ENCODE peak calls at places on chromosomes 7 and 10, in ten cellular contexts. O, U, Y, N, J, H, D, L, C and V are unnamed samples.
A peak's percentile ranks its signal among the peaks of the same experiment; 100 is the strongest.

GRCh38 chr10:26169466-26169865 is 47.1 kb upstream of the GAD2 start:
- DNase-seq in O (peak; percentile 43), U (no peak), Y (no peak), N (no peak), J (no peak), H (no peak), D (no peak), L (no peak), C (peak; percentile 42), V (no peak)

GRCh38 chr7:151007469-151007898 is 16.7 kb downstream of the NOS3 start:
- DNase-seq in O (no peak), U (no peak), Y (no peak), N (no peak), J (no peak), H (no peak), D (no peak), L (no peak), C (no peak), V (no peak)

GRCh38 chr10:3043512-3044368 is 23.6 kb upstream of the PFKP start:
- DNase-seq in O (peak; percentile 86), U (peak; percentile 69), Y (peak; percentile 63), N (peak; percentile 72), J (peak; percentile 81), H (no peak), D (peak; percentile 79), L (peak; percentile 84), C (peak; percentile 89), V (no peak)

GRCh38 chr10:116878123-116878522 is 28.8 kb downstream of the ENO4 start:
- DNase-seq in O (no peak), U (no peak), Y (no peak), N (no peak), J (no peak), H (no peak), D (no peak), L (no peak), C (no peak), V (no peak)

GRCh38 chr10:23535381-23535780 is 96.5 kb downstream of the OTUD1 start:
- DNase-seq in O (peak; percentile 11), U (no peak), Y (no peak), N (no peak), J (no peak), H (no peak), D (no peak), L (no peak), C (no peak), V (no peak)

GRCh38 chr7:121303422-121304171 is 25.2 kb upstream of the WNT16 start:
- DNase-seq in O (peak; percentile 35), U (no peak), Y (no peak), N (no peak), J (no peak), H (no peak), D (no peak), L (no peak), C (no peak), V (no peak)

GRCh38 chr10:122323941-122324675 is 50.4 kb upstream of the PLEKHA1 start:
- DNase-seq in O (no peak), U (no peak), Y (no peak), N (no peak), J (no peak), H (no peak), D (no peak), L (no peak), C (no peak), V (no peak)

GRCh38 chr7:105885386-105886111 is 9.2 kb upstream of the ATXN7L1 start:
- DNase-seq in O (no peak), U (no peak), Y (peak; percentile 13), N (no peak), J (no peak), H (no peak), D (peak; percentile 19), L (peak; percentile 4), C (no peak), V (no peak)

GRCh38 chr10:22252286-22252800 is 34.5 kb upstream of the EBLN1 start:
- DNase-seq in O (no peak), U (peak; percentile 33), Y (peak; percentile 41), N (peak; percentile 50), J (peak; percentile 67), H (peak; percentile 38), D (peak; percentile 60), L (peak; percentile 54), C (peak; percentile 57), V (no peak)

GRCh38 chr7:39904077-39904486 is 46.0 kb upstream of the CDK13 start:
- DNase-seq in O (no peak), U (no peak), Y (no peak), N (no peak), J (no peak), H (no peak), D (no peak), L (no peak), C (no peak), V (no peak)

DNA sequence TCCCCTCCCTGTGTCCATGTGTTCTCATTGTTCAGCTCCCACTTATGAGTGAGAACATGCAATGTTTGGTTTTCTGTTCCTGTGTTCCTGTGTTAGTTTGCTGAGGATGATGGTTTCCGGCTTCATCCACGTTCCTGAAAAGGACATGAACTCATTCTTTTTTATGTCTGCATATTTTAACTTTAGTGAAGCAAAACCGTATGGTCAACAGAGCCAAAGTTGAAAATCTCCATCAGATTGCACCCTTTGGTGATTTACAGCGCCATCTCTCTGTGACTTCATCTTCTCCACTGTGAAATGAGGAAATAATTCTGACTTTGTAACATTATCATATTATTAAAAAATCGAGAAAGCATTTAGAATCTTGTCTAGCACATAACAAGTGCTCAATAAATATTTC is 132.3 kb upstream of the PLXDC2 start:
- DNase-seq in O (peak; percentile 34), U (no peak), Y (no peak), N (no peak), J (no peak), H (no peak), D (peak; percentile 11), L (peak; percentile 47), C (no peak), V (no peak)
- TF ChIP-seq CTCF in O (peak; percentile 45), U (no peak), Y (peak; percentile 11), N (no peak), J (no peak), H (peak; percentile 7), D (peak; percentile 12), L (peak; percentile 34), C (peak; percentile 18), V (no peak)

GRCh38 chr10:81843042-81843441 is 32.0 kb upstream of the NRG3 start:
- DNase-seq in O (peak; percentile 45), U (no peak), Y (no peak), N (no peak), J (no peak), H (no peak), D (no peak), L (no peak), C (no peak), V (no peak)

DNA sequence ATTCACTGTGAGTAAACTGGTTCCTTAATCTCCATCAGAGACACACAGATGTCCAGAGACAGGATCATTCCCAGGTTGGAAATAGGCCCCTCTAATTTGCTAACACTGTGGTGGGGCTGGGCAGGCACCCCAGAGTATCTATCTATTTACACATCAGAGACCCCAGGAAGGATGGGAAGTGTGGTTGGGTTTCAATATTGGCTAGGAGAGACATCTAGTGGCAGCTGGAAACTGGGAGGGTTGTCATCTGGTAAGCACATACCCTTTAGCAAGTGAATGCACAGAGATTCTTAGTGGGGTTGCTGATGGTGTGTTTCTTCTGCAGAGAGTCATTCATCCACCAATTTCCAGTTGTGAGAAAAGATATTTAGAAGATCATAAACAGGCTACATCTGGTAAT is 36.0 kb upstream of the NRG3 start:
- DNase-seq in O (peak; percentile 64), U (no peak), Y (peak; percentile 25), N (peak; percentile 20), J (no peak), H (no peak), D (peak; percentile 6), L (no peak), C (peak; percentile 53), V (no peak)
- TF ChIP-seq CTCF in O (peak; percentile 76), U (no peak), Y (no peak), N (peak; percentile 40), J (no peak), H (no peak), D (peak; percentile 35), L (no peak), C (peak; percentile 62), V (no peak)

DNA sequence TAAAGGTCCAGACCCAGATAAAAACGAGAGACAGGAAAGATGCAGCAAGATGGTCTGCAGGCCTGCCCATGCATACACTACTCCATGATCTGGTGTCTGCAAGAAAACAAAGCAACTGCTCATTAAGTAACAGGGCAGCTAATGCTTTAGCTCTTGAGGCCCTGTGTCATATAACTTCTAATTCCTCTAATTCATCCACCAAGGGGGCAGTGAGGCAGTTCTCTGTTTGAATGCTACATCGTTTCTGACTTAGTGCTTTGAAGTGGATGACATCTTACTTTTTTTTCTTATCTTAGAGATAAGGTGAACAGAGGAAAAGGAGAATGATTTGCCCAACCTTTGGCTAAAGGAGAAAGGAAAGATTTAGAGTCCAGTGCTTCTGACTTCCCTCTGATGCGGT is 619.7 kb downstream of the AUTS2 start:
- DNase-seq in O (no peak), U (no peak), Y (no peak), N (no peak), J (no peak), H (no peak), D (no peak), L (no peak), C (no peak), V (no peak)
- TF ChIP-seq CTCF in O (no peak), U (no peak), Y (no peak), N (no peak), J (no peak), H (no peak), D (no peak), L (no peak), C (no peak), V (no peak)

GRCh38 chr7:6159524-6160011 is 112.9 kb downstream of the CYTH3 start:
- DNase-seq in O (no peak), U (peak; percentile 24), Y (no peak), N (no peak), J (peak; percentile 33), H (no peak), D (no peak), L (no peak), C (no peak), V (no peak)

GRCh38 chr7:6159097-6159483 is 113.3 kb downstream of the CYTH3 start:
- DNase-seq in O (no peak), U (no peak), Y (no peak), N (no peak), J (no peak), H (no peak), D (no peak), L (peak; percentile 12), C (no peak), V (no peak)

GRCh38 chr7:6158424-6159096 is 113.9 kb downstream of the CYTH3 start:
- DNase-seq in O (no peak), U (no peak), Y (no peak), N (no peak), J (peak; percentile 40), H (no peak), D (no peak), L (no peak), C (no peak), V (no peak)

GRCh38 chr7:6161463-6162330 is 110.7 kb downstream of the CYTH3 start:
- DNase-seq in O (no peak), U (no peak), Y (no peak), N (no peak), J (no peak), H (no peak), D (no peak), L (no peak), C (no peak), V (no peak)

DNA sequence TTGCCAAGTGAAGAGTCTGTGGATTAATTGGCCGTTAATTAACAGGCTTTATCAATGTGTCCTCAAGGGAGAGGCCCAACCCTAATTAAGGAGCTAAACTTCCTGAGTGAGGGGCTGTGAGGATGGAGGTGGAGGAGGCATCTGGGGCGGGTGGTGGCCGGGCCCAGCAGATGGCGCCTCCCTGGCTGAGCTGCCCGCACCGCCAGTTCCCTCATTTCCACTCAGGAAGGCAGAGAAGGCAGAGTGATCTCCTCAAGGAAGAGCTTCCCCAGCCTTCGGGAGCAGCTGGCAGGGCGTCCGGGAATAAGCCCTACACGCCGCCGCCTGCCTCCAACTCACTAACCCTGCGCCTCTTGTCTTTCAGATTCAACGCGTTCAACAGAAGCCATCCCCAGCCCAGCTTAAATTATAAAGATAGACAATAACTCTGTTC is 112.2 kb downstream of the CYTH3 start:
- DNase-seq in O (peak; percentile 83), U (peak; percentile 51), Y (peak; percentile 78), N (peak; percentile 68), J (peak; percentile 63), H (peak; percentile 59), D (peak; percentile 83), L (peak; percentile 82), C (peak; percentile 80), V (no peak)
- TF ChIP-seq CTCF in O (peak; percentile 64), U (peak; percentile 66), Y (peak; percentile 46), N (peak; percentile 52), J (no peak), H (peak; percentile 66), D (peak; percentile 81), L (peak; percentile 73), C (peak; percentile 76), V (no peak)